ENCODE peak calls at places on chromosomes 11 and 22, in four cellular contexts. I is IMR-90, K is heart right ventricle, Q is mammary epithelial cell. W is an unnamed sample.

GRCh38 chr22:30717331-30717921 is 22.8 kb downstream of the OSBP2 start:
- DNase-seq in K (no peak), I (peak; percentile 90), Q (peak; percentile 85), W (no peak)

GRCh38 chr11:64210301-64211020 is 3.9 kb downstream of the FERMT3 start:
- DNase-seq in Q (no peak), K (no peak), I (no peak), W (no peak)

GRCh38 chr11:64119748-64120147 is 46.2 kb downstream of the MACROD1 start:
- DNase-seq in Q (no peak), K (no peak), I (no peak), W (no peak)

GRCh38 chr11:25612806-25613205 is 719.1 kb upstream of the ANO3 start:
- DNase-seq in Q (no peak), I (no peak), K (no peak), W (no peak)

GRCh38 chr11:134003792-134004405 is 47.1 kb upstream of the IGSF9B start:
- DNase-seq in Q (no peak), K (no peak), I (no peak), W (no peak)

GRCh38 chr11:95266751-95267374 is 35.9 kb upstream of the SESN3 start:
- DNase-seq in K (no peak), Q (no peak), I (no peak), W (no peak)

GRCh38 chr11:94769897-94770296 is 1.7 kb downstream of the AMOTL1 start:
- DNase-seq in Q (no peak), I (no peak), K (no peak), W (peak; percentile 34)

GRCh38 chr22:40014661-40015255 is 20.0 kb downstream of the FAM83F start:
- DNase-seq in Q (peak; percentile 80), I (no peak), K (no peak), W (no peak)

GRCh38 chr22:21762712-21763581 is 27.4 kb upstream of the YPEL1 start:
- DNase-seq in I (no peak), K (no peak), Q (peak; percentile 29), W (no peak)

GRCh38 chr22:37243402-37244113 is 511 bp downstream of the RAC2 start:
- DNase-seq in I (no peak), K (no peak), Q (no peak), W (peak; percentile 33)

GRCh38 chr11:100709233-100709999 is 22.3 kb downstream of the ARHGAP42 start:
- DNase-seq in Q (peak; percentile 35), K (no peak), I (peak; percentile 56), W (no peak)

GRCh38 chr11:66188580-66188979 is 79.9 kb upstream of the RAB1B start:
- DNase-seq in I (peak; percentile 85), K (no peak), Q (peak; percentile 44), W (no peak)

GRCh38 chr11:72807021-72807693 is 7.1 kb upstream of the ATG16L2 start:
- DNase-seq in K (no peak), Q (no peak), I (peak; percentile 46), W (no peak)

GRCh38 chr11:23311986-23312940 is 452.0 kb upstream of the CCDC179 start:
- DNase-seq in K (no peak), Q (no peak), I (peak; percentile 74), W (no peak)

GRCh38 chr22:49302530-49302929 is 525.1 kb downstream of the BRD1 start:
- DNase-seq in I (no peak), Q (no peak), K (no peak), W (peak; percentile 8)

GRCh38 chr11:56887940-56888339 is 100.8 kb upstream of the OR5AK2 start:
- DNase-seq in I (no peak), Q (no peak), K (no peak), W (no peak)

GRCh38 chr22:44859641-44860040 is 107.3 kb downstream of the ARHGAP8 start:
- DNase-seq in Q (no peak), K (no peak), I (no peak), W (no peak)

GRCh38 chr11:75946531-75947530 is 131.8 kb downstream of the UVRAG start:
- DNase-seq in K (no peak), Q (peak; percentile 28), I (peak; percentile 60), W (no peak)

GRCh38 chr22:17346578-17346977 is 22.7 kb upstream of the CECR2 start:
- DNase-seq in Q (no peak), I (no peak), K (no peak), W (no peak)

GRCh38 chr11:66369073-66369894 is 2.3 kb downstream of the SLC29A2 start:
- DNase-seq in K (no peak), I (no peak), Q (no peak), W (peak; percentile 65)

GRCh38 chr11:34536056-34536455 is 22.5 kb upstream of the ELF5 start:
- DNase-seq in I (no peak), Q (no peak), K (no peak), W (no peak)

GRCh38 chr11:119422505-119423416 is at the start of gene THY1:
- DNase-seq in Q (no peak), I (peak; percentile 64), K (no peak), W (no peak)
- H3K4me3 ChIP-seq in Q (peak within 1 kb of the TSS; percentile 37), I (peak within 1 kb of the TSS; percentile 77), K (peak within 1 kb of the TSS; percentile 32), W (peak within 1 kb of the TSS; percentile 47)

DNA sequence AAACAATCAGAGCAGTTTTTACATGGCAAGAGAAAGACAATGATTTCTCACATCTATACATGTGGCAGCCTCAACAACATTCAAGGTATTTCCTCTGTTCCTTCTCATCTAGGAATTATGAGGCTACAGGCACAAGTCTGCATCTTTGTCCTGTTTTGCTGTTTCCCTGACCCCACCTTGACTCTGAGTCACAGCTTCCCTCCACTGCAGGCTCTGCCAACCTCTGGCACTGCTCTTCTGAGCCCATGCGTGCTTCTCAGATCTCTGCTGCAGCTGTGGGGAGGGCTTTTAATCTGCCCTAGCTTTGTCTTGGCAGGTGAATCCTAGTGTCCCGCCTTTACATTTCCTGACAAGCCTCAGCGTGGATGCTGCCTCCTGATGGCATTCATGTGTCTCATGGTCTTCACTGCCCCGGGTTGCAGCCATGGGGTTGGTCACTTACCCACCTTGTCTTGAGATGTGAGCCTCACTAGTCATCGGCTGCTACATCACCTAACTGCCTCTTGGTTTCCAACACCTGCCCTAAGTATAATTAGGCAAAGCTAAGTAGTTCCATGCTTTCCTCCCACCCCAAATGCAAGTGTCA is 578.5 kb downstream of the TBC1D22A start:
- DNase-seq in I (no peak), K (no peak), Q (no peak), W (no peak)
- H3K27me3 ChIP-seq in I (no peaks in the 10 kb centered on the region), K (peaks cover 19% of the 10 kb centered on the region), Q (no peaks in the 10 kb centered on the region), W (peaks cover 19% of the 10 kb centered on the region)

GRCh38 chr11:46555269-46556054 is 38.4 kb downstream of the AMBRA1 start:
- DNase-seq in K (no peak), I (no peak), Q (no peak), W (no peak)

GRCh38 chr11:46553746-46554204 is 40.0 kb downstream of the AMBRA1 start:
- DNase-seq in K (no peak), I (no peak), Q (peak; percentile 59), W (no peak)

GRCh38 chr11:46557684-46558151 is 36.1 kb downstream of the AMBRA1 start:
- DNase-seq in K (no peak), I (peak; percentile 68), Q (peak; percentile 45), W (peak; percentile 48)

GRCh38 chr11:46551261-46551660 is 42.6 kb downstream of the AMBRA1 start:
- DNase-seq in I (no peak), Q (no peak), K (no peak), W (no peak)

GRCh38 chr11:46554205-46555162 is 39.3 kb downstream of the AMBRA1 start:
- DNase-seq in Q (peak; percentile 84), I (peak; percentile 80), K (no peak), W (no peak)
- H3K4me3 ChIP-seq in Q (peak overlapping the region; percentile 3), I (no peak overlapping the region), K (no peak overlapping the region), W (no peak overlapping the region)

GRCh38 chr11:2143652-2144548 is 4.7 kb upstream of the IGF2 start:
- DNase-seq in Q (peak; percentile 40), I (no peak), K (peak; percentile 16), W (no peak)
- H3K27me3 ChIP-seq in Q (peaks cover 76% of the 10 kb centered on the region), I (peaks cover 94% of the 10 kb centered on the region), K (peaks cover 87% of the 10 kb centered on the region), W (peaks cover 84% of the 10 kb centered on the region)